ENCODE peak calls at places on chromosome 13, in four cellular contexts. E is hepatocyte, L is OCI-LY7, X is fibroblast of lung. D is an unnamed sample.
A peak's percentile ranks its signal among the peaks of the same experiment; 100 is the strongest.

GRCh38 chr13:104086205-104086604 is 1020.0 kb upstream of the SLC10A2 start:
- DNase-seq in X (peak; percentile 5), L (no peak), E (no peak), D (no peak)

GRCh38 chr13:75770164-75771145 is 134.3 kb downstream of the LMO7 start:
- DNase-seq in X (peak; percentile 36), E (no peak), L (no peak), D (no peak)

GRCh38 chr13:93305886-93306285 is 79.3 kb downstream of the GPC6 start:
- DNase-seq in L (no peak), X (peak; percentile 26), E (no peak), D (no peak)

GRCh38 chr13:69124996-69125395 is 982.6 kb upstream of the ATXN8OS start:
- DNase-seq in L (no peak), E (no peak), X (no peak), D (no peak)

GRCh38 chr13:111483621-111483987 is 163.2 kb downstream of the TEX29 start:
- DNase-seq in E (no peak), X (no peak), L (no peak), D (no peak)

GRCh38 chr13:112253631-112254030 is 122.5 kb upstream of the SPACA7 start:
- DNase-seq in X (no peak), E (no peak), L (no peak), D (no peak)

GRCh38 chr13:35979378-35979911 is 151.7 kb downstream of the DCLK1 start:
- DNase-seq in L (no peak), X (peak; percentile 99), E (peak; percentile 25), D (no peak)

GRCh38 chr13:48431987-48432615 is 19.2 kb upstream of the LPAR6 start:
- DNase-seq in L (no peak), E (no peak), X (peak; percentile 51), D (no peak)

GRCh38 chr13:38349386-38350113 is at the start of gene UFM1:
- DNase-seq in E (peak; percentile 95), X (peak; percentile 98), L (peak; percentile 94), D (peak; percentile 77)

GRCh38 chr13:112152846-112153245 is 85.9 kb downstream of the SOX1 start:
- DNase-seq in E (no peak), L (no peak), X (no peak), D (no peak)

GRCh38 chr13:100954430-100955361 is 280.1 kb upstream of the TMTC4 start:
- DNase-seq in L (no peak), X (no peak), E (no peak), D (no peak)

GRCh38 chr13:46321494-46322225 is 65.4 kb downstream of the RUBCNL start:
- DNase-seq in E (peak; percentile 74), L (peak; percentile 84), X (peak; percentile 76), D (peak; percentile 38)

DNA sequence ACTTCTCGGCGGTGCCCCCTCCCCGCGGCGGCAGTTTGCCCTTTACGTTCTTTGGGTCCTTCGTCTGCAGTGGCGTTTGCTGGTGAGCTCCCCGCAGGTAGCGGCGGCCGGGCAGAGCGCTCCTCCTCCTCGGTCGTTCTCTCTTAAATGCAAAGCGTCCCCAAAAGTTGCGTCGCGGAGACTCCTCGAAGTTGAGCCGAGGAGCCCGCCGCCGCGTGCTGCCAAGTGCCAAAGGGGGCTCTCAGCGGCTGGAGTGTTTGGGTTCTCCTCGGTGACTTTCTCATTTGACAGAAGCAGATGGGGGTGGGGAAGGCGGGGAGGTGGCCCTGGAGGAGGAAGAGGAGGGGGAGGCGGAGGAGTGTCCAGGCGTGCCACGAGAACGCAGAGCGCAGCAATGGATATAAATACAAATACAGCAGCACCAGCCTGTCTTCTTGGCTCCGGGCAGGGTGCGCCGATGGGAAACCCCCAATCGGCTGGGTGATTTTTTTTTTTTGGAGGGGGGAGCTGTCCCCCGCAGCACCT is at the start of gene SOX21:
- DNase-seq in X (peak; percentile 39), E (no peak), L (no peak), D (no peak)
- H3K4me2 ChIP-seq in X (no peak within 1 kb of the TSS), E (peak within 1 kb of the TSS; percentile 91), L (no peak within 1 kb of the TSS), D (no peak within 1 kb of the TSS)

GRCh38 chr13:41061075-41061913 is at the start of gene WBP4:
- DNase-seq in X (peak; percentile 98), E (peak; percentile 97), L (peak; percentile 95), D (peak; percentile 84)
- TF ChIP-seq CTCF in X (peak; percentile 34), E (peak; percentile 21), L (no peak), D (no peak)

DNA sequence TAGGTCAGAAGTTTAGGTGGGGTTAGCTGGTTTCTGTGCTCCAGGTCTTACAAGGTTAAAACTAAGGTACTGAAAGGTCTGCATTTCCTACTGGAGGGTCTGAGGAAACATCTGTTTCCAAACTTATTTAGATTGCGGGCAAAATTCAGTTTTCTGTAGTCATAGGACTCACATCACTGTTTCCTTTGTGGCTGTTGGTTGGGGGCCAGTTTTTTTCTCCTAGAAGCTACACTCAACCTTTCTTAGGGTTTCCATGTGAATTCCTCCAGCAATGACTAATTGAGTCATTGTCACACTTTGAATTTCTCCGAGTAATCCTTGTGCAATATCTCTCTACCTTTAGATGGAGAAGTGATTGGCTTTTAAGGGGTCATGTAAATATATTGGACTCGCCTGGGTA is 773.4 kb upstream of the SLITRK1 start:
- DNase-seq in L (no peak), X (no peak), E (no peak), D (no peak)
- H3K4me1 ChIP-seq in L (no peaks in the 10 kb centered on the region), X (no peaks in the 10 kb centered on the region), E (no peaks in the 10 kb centered on the region), D (no peaks in the 10 kb centered on the region)

DNA sequence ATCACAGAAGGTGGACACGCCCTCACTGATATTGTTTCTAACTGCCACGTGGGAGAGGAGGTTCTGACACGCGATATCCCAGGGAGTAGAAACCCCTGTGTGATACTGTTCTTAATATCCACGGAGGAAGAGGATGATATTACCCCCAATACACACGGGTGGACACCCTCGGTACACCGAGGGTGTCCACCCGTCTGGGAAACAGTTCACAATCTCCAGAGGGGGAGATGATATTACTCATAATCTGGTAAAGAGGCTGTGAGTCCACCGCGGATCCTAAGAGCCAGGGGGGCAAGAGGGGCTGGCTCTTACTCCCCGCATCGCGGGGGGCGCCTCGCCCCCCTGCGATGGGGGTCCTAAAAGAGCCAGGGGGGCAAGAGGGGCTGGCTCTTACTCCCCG is 29.6 kb upstream of the RGCC start:
- DNase-seq in E (no peak), X (no peak), L (no peak), D (no peak)
- H3K4me2 ChIP-seq in E (peak overlapping the region; percentile 29), X (no peak overlapping the region), L (no peak overlapping the region), D (no peak overlapping the region)

GRCh38 chr13:109998808-109999528 is 212.6 kb upstream of the IRS2 start:
- DNase-seq in L (no peak), E (peak; percentile 72), X (peak; percentile 63), D (peak; percentile 71)
- TF ChIP-seq CTCF in L (no peak), E (no peak), X (no peak), D (peak; percentile 33)

GRCh38 chr13:114230117-114230516 is 4.6 kb upstream of the CDC16 start:
- DNase-seq in L (no peak), E (peak; percentile 63), X (peak; percentile 43), D (no peak)
- H3K4me1 ChIP-seq in L (peaks cover 6% of the 10 kb centered on the region), E (peaks cover 12% of the 10 kb centered on the region), X (no peaks in the 10 kb centered on the region), D (peaks cover 19% of the 10 kb centered on the region)

GRCh38 chr13:108679989-108680388 is 50.6 kb downstream of the MYO16 start:
- DNase-seq in E (no peak), L (no peak), X (no peak), D (no peak)

GRCh38 chr13:108686027-108686426 is 56.6 kb downstream of the MYO16 start:
- DNase-seq in X (no peak), L (no peak), E (no peak), D (no peak)

GRCh38 chr13:108676620-108677019 is 47.2 kb downstream of the MYO16 start:
- DNase-seq in L (no peak), X (no peak), E (no peak), D (no peak)

GRCh38 chr13:108682714-108683113 is 53.3 kb downstream of the MYO16 start:
- DNase-seq in X (no peak), E (no peak), L (no peak), D (no peak)

DNA sequence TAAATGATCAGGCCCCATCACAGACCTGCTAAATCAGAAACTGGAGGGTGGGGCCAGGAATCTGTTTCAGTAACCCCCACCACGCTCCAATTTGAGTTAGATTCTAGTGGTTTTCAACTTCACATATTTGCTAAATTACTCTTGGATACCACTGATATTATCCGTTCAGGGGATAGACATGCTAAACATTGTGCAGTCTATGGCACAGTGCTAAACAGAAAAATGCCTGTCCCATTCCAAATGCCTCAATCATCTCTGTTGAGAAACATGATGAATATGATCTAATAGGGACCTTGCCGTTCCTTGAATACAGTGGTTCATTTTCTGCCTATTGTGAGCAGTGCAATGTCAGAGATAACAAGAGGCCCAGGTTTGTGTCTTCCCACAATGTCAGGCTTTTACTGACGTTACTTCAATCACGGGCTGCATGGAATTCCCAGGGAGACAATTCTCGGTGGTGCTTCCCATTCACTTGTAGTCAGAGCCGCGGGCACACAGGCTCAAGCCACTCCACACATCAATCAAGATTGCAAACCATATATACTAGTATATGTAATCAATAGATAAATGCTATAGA is 52.7 kb downstream of the MYO16 start:
- DNase-seq in X (no peak), L (no peak), E (no peak), D (no peak)
- H3K4me2 ChIP-seq in X (no peak overlapping the region), L (no peak overlapping the region), E (no peak overlapping the region), D (no peak overlapping the region)

DNA sequence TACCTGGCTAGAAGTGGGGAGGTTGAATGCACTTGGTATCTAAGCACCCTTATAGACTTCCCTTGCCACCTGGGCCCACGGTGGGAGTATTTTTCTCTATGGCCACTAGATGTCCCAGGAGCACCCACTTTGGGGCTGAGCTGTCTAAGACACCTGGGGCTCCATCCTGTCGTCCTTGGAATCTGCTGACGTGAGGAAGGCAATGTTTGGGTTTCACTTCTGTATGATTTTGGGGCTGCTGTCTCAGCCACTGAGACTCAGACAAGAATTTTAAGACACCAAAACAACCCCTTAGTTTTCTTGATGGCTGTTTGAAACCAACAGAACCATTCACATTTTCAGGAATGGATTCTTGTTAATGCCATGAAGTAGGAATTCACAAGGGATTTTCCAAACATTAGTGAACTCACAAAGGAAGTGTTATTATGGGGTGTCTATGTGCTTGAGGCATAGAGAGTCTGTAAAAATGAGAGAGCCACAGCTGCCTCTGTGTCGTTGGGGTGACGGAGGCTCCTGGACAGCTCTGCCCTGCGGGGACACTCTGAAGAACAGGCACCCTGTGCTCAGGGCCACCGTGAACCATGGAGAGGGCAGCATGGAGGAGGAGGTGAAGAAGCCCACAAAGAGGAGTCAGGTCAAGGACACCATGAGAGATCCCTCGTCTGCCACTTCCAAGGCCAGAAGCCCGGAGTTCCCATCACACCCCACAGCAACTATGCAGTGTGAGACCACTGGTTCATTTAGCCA is 106.8 kb upstream of the SPATA13 start:
- DNase-seq in E (peak; percentile 86), X (peak; percentile 63), L (peak; percentile 78), D (peak; percentile 55)
- TF ChIP-seq CTCF in E (peak; percentile 78), X (peak; percentile 75), L (peak; percentile 91), D (peak; percentile 89)

D was measured in PC-9.